ENCODE peak calls at places on chromosomes 12 and 14, in eight cellular contexts. T is GM23338, M is heart left ventricle, O is fibroblast of lung, Y is A549, A is suprapubic skin, V is H1, E is epithelial cell of esophagus. G is an unnamed sample.

GRCh38 chr12:116693259-116694227 is 44.3 kb downstream of the SPRING1 start:
- DNase-seq in O (no peak), A (no peak), M (no peak), E (peak; percentile 43), Y (no peak), V (no peak), T (peak; percentile 43), G (no peak)

GRCh38 chr12:100279159-100279558 is 12.2 kb downstream of the SCYL2 start:
- DNase-seq in O (no peak), Y (no peak), E (no peak), A (no peak), T (peak; percentile 34), M (no peak), V (no peak), G (no peak)

GRCh38 chr12:79844693-79845092 is 90.2 kb downstream of the PPP1R12A start:
- DNase-seq in M (no peak), V (peak; percentile 29), A (no peak), T (peak; percentile 40), Y (peak; percentile 8), E (peak; percentile 66), O (peak; percentile 94), G (no peak)

GRCh38 chr14:53509227-53509822 is 356.2 kb upstream of the DDHD1 start:
- DNase-seq in V (no peak), A (peak; percentile 85), Y (no peak), M (peak; percentile 29), T (no peak), O (peak; percentile 70), E (peak; percentile 89), G (no peak)

GRCh38 chr12:53048780-53049401 is 974 bp upstream of the TNS2 start:
- DNase-seq in A (no peak), M (peak; percentile 88), O (peak; percentile 49), E (no peak), V (no peak), Y (no peak), T (peak; percentile 88), G (no peak)

GRCh38 chr14:64238049-64238448 is 56.1 kb downstream of the ESR2 start:
- DNase-seq in V (no peak), T (peak; percentile 52), Y (no peak), A (no peak), E (no peak), O (no peak), M (no peak), G (no peak)

GRCh38 chr12:83802011-83802410 is 1110.6 kb downstream of the SLC6A15 start:
- DNase-seq in Y (no peak), A (no peak), E (no peak), T (no peak), M (no peak), O (no peak), V (no peak), G (no peak)

GRCh38 chr14:29016050-29016900 is 249.7 kb downstream of the FOXG1 start:
- DNase-seq in A (no peak), O (peak; percentile 40), Y (no peak), V (peak; percentile 59), M (no peak), T (peak; percentile 86), E (peak; percentile 39), G (no peak)

GRCh38 chr14:72643317-72643801 is 250.5 kb downstream of the DPF3 start:
- DNase-seq in E (peak; percentile 97), Y (peak; percentile 67), M (no peak), A (no peak), V (peak; percentile 36), O (peak; percentile 100), T (no peak), G (no peak)

GRCh38 chr12:4196805-4197420 is 76.6 kb upstream of the CCND2 start:
- DNase-seq in V (no peak), E (no peak), T (no peak), M (no peak), Y (no peak), O (no peak), A (no peak), G (no peak)

GRCh38 chr14:88417594-88417993 is 32.1 kb downstream of the SPATA7 start:
- DNase-seq in T (no peak), V (no peak), M (no peak), E (no peak), O (no peak), A (no peak), Y (no peak), G (no peak)

GRCh38 chr14:36052681-36053080 is 123.8 kb downstream of the PTCSC3 start:
- DNase-seq in T (no peak), O (no peak), E (peak; percentile 54), M (no peak), V (no peak), Y (no peak), A (no peak), G (no peak)

GRCh38 chr12:46675736-46676135 is 150.1 kb downstream of the SLC38A4 start:
- DNase-seq in A (peak; percentile 62), O (peak; percentile 14), V (no peak), E (peak; percentile 54), T (peak; percentile 74), M (no peak), Y (no peak), G (no peak)

GRCh38 chr14:62081956-62082355 is 319.7 kb downstream of the SNAPC1 start:
- DNase-seq in V (no peak), T (no peak), E (no peak), O (no peak), A (no peak), Y (no peak), M (no peak), G (no peak)

GRCh38 chr12:124151583-124151982 is 143.3 kb upstream of the RFLNA start:
- DNase-seq in E (no peak), A (no peak), Y (no peak), V (no peak), M (no peak), O (no peak), T (no peak), G (no peak)

DNA sequence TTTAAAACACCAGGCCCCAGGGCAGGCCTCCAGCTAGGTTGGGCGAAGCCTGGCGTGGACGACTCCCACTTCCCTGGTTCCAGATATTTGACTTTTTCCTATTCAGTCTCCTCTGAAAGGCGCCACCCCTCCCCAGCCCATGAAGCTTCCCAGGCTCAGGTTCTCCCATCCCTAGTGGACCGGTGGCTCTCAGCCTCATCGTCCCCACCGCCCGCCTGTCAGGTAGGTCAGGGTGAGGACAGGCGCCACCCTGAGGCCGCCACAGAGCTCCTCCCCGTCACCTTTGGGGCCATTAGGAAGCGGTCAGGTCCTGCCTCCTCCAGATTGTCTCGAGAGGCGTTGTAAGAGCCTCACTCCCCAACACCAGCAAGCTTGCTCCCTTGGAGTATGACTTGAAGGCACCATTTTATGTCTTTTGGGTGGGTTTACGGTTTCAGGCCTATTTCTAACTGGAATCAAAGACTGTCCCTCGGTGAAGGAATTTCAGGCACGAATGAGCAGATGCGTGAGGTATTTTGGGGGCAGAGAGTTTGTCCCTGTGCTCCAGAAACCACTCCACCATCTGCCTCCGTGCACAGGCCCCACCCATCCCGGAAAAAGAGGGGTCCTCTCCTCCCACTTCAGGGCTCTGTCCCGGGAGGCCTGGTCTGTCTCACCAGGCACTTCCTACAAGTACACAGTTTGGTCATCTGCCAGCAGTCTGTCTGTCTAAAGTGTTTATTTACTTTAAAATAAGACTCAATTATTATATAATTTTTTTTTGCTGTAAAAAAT is 55.6 kb downstream of the TSPAN9 start:
- DNase-seq in M (peak; percentile 81), A (no peak), O (peak; percentile 54), T (peak; percentile 68), Y (no peak), V (no peak), E (no peak), G (no peak)
- TF ChIP-seq CTCF in M (no peak), A (no peak), O (no peak), T (peak; percentile 34), Y (no peak), V (peak; percentile 61), E (no peak), G (no peak)

DNA sequence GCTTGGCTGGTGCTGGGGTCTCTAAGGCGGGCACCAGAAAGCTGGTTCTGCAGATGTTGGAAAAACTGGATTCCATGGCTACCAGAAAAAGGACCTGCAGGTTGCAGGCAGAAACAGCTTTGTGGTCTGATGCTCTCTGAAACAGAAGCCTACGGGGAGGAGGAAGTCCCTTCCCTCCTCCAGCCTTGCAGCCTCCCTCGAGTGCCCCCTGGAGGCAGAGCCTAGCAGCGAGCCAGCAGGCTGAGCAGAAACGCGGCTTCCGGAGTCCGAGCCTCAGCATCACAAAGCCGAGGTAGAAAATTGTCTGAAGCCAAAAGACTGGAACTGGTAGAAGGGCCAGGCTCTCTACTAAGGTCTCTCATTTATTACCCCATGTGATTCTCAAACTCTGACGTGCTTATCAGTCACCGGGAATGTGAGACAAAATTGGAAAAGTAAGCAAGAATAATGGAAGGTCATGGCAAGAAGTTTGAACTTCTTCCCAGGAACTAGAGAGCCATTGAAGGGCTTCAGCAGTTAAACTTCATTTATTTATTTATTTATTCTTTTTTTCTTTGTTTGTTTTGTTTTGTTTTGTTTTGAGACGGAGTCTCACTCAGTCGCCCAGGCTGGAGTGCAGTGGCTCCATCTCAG is 82.2 kb upstream of the CPSF6 start:
- DNase-seq in V (peak; percentile 77), M (peak; percentile 71), A (peak; percentile 86), O (peak; percentile 72), Y (peak; percentile 65), E (peak; percentile 82), T (peak; percentile 95), G (peak; percentile 87)
- TF ChIP-seq CTCF in V (peak; percentile 93), M (peak; percentile 93), A (peak; percentile 92), O (peak; percentile 99), Y (peak; percentile 85), E (peak; percentile 99), T (peak; percentile 96), G (no peak)

GRCh38 chr14:89695846-89696245 is 258.7 kb downstream of the EFCAB11 start:
- DNase-seq in Y (no peak), V (no peak), T (no peak), A (no peak), E (no peak), O (no peak), M (no peak), G (no peak)
- TF ChIP-seq CTCF in Y (no peak), V (no peak), T (no peak), A (no peak), E (no peak), O (no peak), M (no peak), G (no peak)

GRCh38 chr12:94873368-94874085 is 130.0 kb downstream of the NDUFA12 start:
- DNase-seq in O (no peak), Y (peak; percentile 26), V (no peak), E (no peak), T (peak; percentile 73), A (no peak), M (no peak), G (no peak)

GRCh38 chr12:94874986-94875312 is 128.5 kb downstream of the NDUFA12 start:
- DNase-seq in A (no peak), M (no peak), O (no peak), Y (no peak), T (peak; percentile 24), E (peak; percentile 6), V (no peak), G (no peak)

GRCh38 chr12:94874086-94874985 is 129.2 kb downstream of the NDUFA12 start:
- DNase-seq in T (peak; percentile 13), Y (no peak), E (no peak), O (no peak), A (no peak), V (no peak), M (no peak), G (no peak)

GRCh38 chr12:94872671-94873367 is 130.7 kb downstream of the NDUFA12 start:
- DNase-seq in V (no peak), M (peak; percentile 7), E (no peak), A (peak; percentile 60), O (no peak), T (peak; percentile 52), Y (no peak), G (no peak)

DNA sequence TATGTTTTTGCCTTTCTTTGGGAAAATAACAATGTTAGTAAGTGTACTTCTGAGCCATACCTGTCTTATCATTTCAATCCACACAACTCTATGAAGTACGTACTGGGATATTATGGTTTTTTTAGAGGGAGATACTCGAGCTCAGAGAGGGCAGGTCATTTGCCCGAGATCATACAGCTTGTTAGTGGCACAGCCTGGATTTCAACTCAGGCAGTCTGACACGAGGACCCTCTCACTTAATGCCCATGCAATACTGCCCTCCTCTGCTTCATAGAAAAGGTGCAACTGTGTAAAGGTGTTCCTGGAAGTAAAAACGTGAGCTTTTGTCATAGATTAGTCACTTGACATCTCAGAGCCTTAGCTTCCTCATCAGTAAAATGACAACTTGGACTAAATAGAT is 128.0 kb downstream of the NDUFA12 start:
- DNase-seq in E (peak; percentile 65), T (peak; percentile 63), V (no peak), M (no peak), A (no peak), O (no peak), Y (peak; percentile 49), G (no peak)
- TF ChIP-seq CTCF in E (peak; percentile 39), T (peak; percentile 55), V (peak; percentile 67), M (no peak), A (no peak), O (peak; percentile 22), Y (peak; percentile 43), G (no peak)